ENCODE peak calls at places on chromosome 17, in seven cellular contexts. K, Z, S, M, C, Q and A are unnamed samples.

GRCh38 chr17:28166478-28166877 is 124.0 kb downstream of the NLK start:
- DNase-seq in Q (no peak), K (no peak), S (no peak), C (no peak), Z (no peak), M (no peak), A (no peak)

GRCh38 chr17:28841901-28842281 is 699 bp downstream of the FAM222B start:
- DNase-seq in C (no peak), M (no peak), Q (no peak), K (no peak), Z (peak), S (peak), A (no peak)

GRCh38 chr17:14205992-14206461 is 30.6 kb downstream of the CDRT15 start:
- DNase-seq in Z (no peak), S (no peak), Q (no peak), M (peak), C (peak), K (no peak), A (no peak)

GRCh38 chr17:49959183-49959935 is 9.6 kb upstream of the DLX4 start:
- DNase-seq in Q (no peak), S (no peak), Z (no peak), K (no peak), C (no peak), M (peak), A (no peak)

GRCh38 chr17:1865252-1866037 is 35.6 kb downstream of the RPA1 start:
- DNase-seq in C (no peak), S (peak), K (no peak), M (peak), Q (peak), Z (peak), A (no peak)

GRCh38 chr17:58991718-58992331 is 114.9 kb downstream of the TRIM37 start:
- DNase-seq in C (no peak), Q (no peak), M (no peak), K (no peak), Z (peak), S (peak), A (no peak)

GRCh38 chr17:80068301-80069160 is 32.1 kb downstream of the CCDC40 start:
- DNase-seq in C (peak), Z (no peak), K (no peak), Q (no peak), S (no peak), M (no peak), A (no peak)

GRCh38 chr17:30343741-30344140 is 9.9 kb upstream of the TMIGD1 start:
- DNase-seq in K (no peak), S (no peak), C (no peak), M (no peak), Q (no peak), Z (no peak), A (no peak)

GRCh38 chr17:58324409-58325288 is 3.9 kb downstream of the TSPOAP1 start:
- DNase-seq in Z (peak), C (no peak), S (no peak), K (no peak), Q (peak), M (peak), A (peak)

GRCh38 chr17:69213059-69213813 is 15.4 kb downstream of the ABCA10 start:
- DNase-seq in M (peak), Q (no peak), Z (no peak), S (no peak), C (no peak), K (no peak), A (no peak)

GRCh38 chr17:36850794-36851193 is 86.5 kb upstream of the LHX1 start:
- DNase-seq in K (no peak), C (no peak), S (no peak), M (no peak), Q (peak), Z (peak), A (no peak)

GRCh38 chr17:34182036-34182803 is 72.9 kb upstream of the CCL2 start:
- DNase-seq in C (no peak), K (no peak), Q (no peak), S (no peak), M (no peak), Z (no peak), A (no peak)

GRCh38 chr17:48002208-48002919 is 31.5 kb downstream of the CDK5RAP3 start:
- DNase-seq in Q (peak), C (no peak), S (peak), K (no peak), Z (peak), M (no peak), A (no peak)

GRCh38 chr17:18191967-18192366 is 8.3 kb downstream of the ALKBH5 start:
- DNase-seq in K (no peak), C (no peak), M (peak), Z (no peak), Q (no peak), S (no peak), A (no peak)
- TF ChIP-seq CTCF in K (peak), C (peak), M (peak), Z (peak), Q (peak), S (peak), A (no peak)

GRCh38 chr17:82433560-82434215 is 15.3 kb upstream of the OGFOD3 start:
- DNase-seq in S (no peak), Z (no peak), Q (no peak), M (no peak), K (no peak), C (no peak), A (no peak)
- TF ChIP-seq CTCF in S (no peak), Z (no peak), Q (no peak), M (no peak), K (no peak), C (no peak), A (no peak)

GRCh38 chr17:76996741-76997694 is 128.8 kb downstream of the MGAT5B start:
- DNase-seq in C (no peak), Z (no peak), Q (no peak), M (no peak), S (no peak), K (no peak), A (no peak)

GRCh38 chr17:76992911-76993310 is 124.7 kb downstream of the MGAT5B start:
- DNase-seq in Z (no peak), M (no peak), K (no peak), Q (no peak), C (no peak), S (no peak), A (no peak)

GRCh38 chr17:76995352-76996105 is 127.3 kb downstream of the MGAT5B start:
- DNase-seq in C (no peak), M (peak), K (no peak), S (no peak), Z (no peak), Q (no peak), A (no peak)

GRCh38 chr17:76993636-76994035 is 125.4 kb downstream of the MGAT5B start:
- DNase-seq in Z (no peak), M (no peak), C (no peak), Q (no peak), S (no peak), K (no peak), A (no peak)

DNA sequence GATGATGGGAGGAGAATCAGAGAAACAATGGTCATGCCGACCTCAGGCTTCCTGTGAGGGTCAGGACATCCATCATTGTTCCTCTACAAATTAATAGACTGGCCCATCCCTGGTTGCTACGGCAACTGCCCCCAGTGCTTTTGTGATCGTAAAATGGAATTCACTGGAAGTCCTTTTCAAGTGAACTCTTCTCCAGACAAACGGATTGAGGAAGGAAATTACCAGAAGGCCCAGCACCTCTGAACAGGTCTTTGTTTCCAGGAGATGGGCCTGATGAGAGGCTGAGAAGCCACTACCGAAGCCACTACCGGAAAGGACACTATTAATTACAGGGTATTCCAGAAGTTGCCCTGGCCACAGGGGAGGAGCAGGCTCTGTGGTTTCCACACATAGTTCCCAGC is 126.0 kb downstream of the MGAT5B start:
- DNase-seq in Z (no peak), M (no peak), K (no peak), S (no peak), Q (no peak), C (no peak), A (peak)
- TF ChIP-seq CTCF in Z (no peak), M (no peak), K (no peak), S (no peak), Q (no peak), C (no peak), A (no peak)

GRCh38 chr17:20095366-20096080 is 86.4 kb downstream of the SPECC1 start:
- DNase-seq in Z (no peak), C (peak), S (no peak), Q (peak), K (no peak), M (peak), A (peak)
- TF ChIP-seq CTCF in Z (no peak), C (peak), S (no peak), Q (peak), K (no peak), M (peak), A (peak)

GRCh38 chr17:17885029-17885351 is 48.2 kb upstream of the SREBF1 start:
- DNase-seq in M (peak), C (no peak), Q (no peak), K (no peak), Z (no peak), S (no peak), A (no peak)
- TF ChIP-seq CTCF in M (no peak), C (no peak), Q (no peak), K (no peak), Z (no peak), S (no peak), A (no peak)

GRCh38 chr17:16302856-16303255 is 50.4 kb downstream of the CENPV start:
- DNase-seq in M (no peak), C (no peak), Z (no peak), S (no peak), Q (no peak), K (no peak), A (no peak)

GRCh38 chr17:16301963-16302855 is 51.1 kb downstream of the CENPV start:
- DNase-seq in M (no peak), C (no peak), Z (no peak), K (no peak), S (no peak), Q (no peak), A (no peak)

GRCh38 chr17:16300554-16300953 is 52.7 kb downstream of the CENPV start:
- DNase-seq in Q (no peak), K (no peak), M (no peak), Z (no peak), S (no peak), C (no peak), A (no peak)

DNA sequence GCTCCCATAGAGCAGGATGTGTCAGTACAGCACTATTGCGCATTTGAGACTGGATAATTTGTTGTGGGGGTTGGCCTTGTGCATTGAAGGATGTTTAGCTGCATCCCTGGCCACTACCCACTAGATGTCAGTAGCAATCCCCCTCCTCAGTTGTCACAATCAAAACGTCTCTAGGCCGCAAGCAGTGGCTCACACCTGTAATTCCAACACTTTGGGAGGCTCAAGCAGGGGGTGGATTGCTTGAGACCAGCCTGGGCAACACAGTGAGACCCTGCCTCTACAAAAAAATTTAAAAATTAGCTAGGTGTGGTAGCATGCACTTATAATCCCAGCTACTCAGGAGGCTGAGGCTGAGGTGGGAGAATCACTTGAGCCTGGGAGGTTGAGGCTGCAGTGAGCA is 48.4 kb downstream of the CENPV start:
- DNase-seq in C (no peak), K (no peak), Z (peak), S (no peak), M (peak), Q (peak), A (peak)
- TF ChIP-seq CTCF in C (peak), K (peak), Z (peak), S (peak), M (peak), Q (peak), A (peak)